ENCODE peak calls at places on chromosomes 2 and 18, in seven cellular contexts. W is adrenal gland; N is IMR-90; Y is neuronal stem cell; K is H9; C is CD8-positive, alpha-beta memory T cell; T is A549. L is an unnamed sample.

GRCh38 chr2:53787911-53788289 is 1.1 kb downstream of the ERLEC1 start:
- DNase-seq in W (no peak), N (no peak), Y (no peak), K (no peak), C (no peak), T (no peak), L (no peak)

GRCh38 chr2:76984359-76984758 is 537.8 kb downstream of the LRRTM4 start:
- DNase-seq in W (no peak), N (no peak), Y (no peak), K (no peak), C (no peak), T (no peak), L (no peak)

GRCh38 chr2:205352593-205352992 is 329.7 kb upstream of the NRP2 start:
- DNase-seq in W (no peak), N (peak; percentile 47), Y (no peak), K (no peak), C (no peak), T (no peak), L (no peak)

GRCh38 chr2:214774108-214774507 is 35.4 kb downstream of the BARD1 start:
- DNase-seq in W (no peak), N (peak; percentile 86), Y (no peak), K (no peak), C (no peak), T (no peak), L (no peak)

GRCh38 chr2:79622508-79622907 is 109.7 kb downstream of the CTNNA2 start:
- DNase-seq in W (no peak), N (peak; percentile 1), Y (no peak), K (no peak), C (no peak), T (peak; percentile 33), L (no peak)

GRCh38 chr2:85433511-85434089 is 15.1 kb downstream of the SH2D6 start:
- DNase-seq in W (peak; percentile 70), N (peak; percentile 96), Y (no peak), K (no peak), C (no peak), T (peak; percentile 55), L (peak; percentile 92)

GRCh38 chr2:238864207-238865014 is 16.5 kb downstream of the TWIST2 start:
- DNase-seq in W (peak; percentile 91), N (peak; percentile 99), Y (peak; percentile 69), K (peak; percentile 88), C (no peak), T (peak; percentile 96), L (peak; percentile 89)

GRCh38 chr2:230891108-230891507 is 26.4 kb downstream of the ITM2C start:
- DNase-seq in W (peak; percentile 65), N (no peak), Y (no peak), K (no peak), C (no peak), T (no peak), L (no peak)

GRCh38 chr2:178075006-178075326 is 2.4 kb upstream of the PDE11A start:
- DNase-seq in W (no peak), N (no peak), Y (no peak), K (no peak), C (no peak), T (no peak), L (no peak)

GRCh38 chr18:22489694-22490093 is 72.0 kb upstream of the CTAGE1 start:
- DNase-seq in W (no peak), N (peak; percentile 46), Y (no peak), K (no peak), C (no peak), T (peak; percentile 48), L (no peak)

GRCh38 chr2:240702640-240703011 is 11.0 kb downstream of the AQP12A start:
- DNase-seq in W (no peak), N (no peak), Y (no peak), K (no peak), C (no peak), T (no peak), L (peak; percentile 19)

GRCh38 chr18:51028201-51028805 is 1.7 kb upstream of the SMAD4 start:
- DNase-seq in W (no peak), N (peak; percentile 50), Y (no peak), K (no peak), C (no peak), T (peak; percentile 24), L (no peak)

GRCh38 chr2:79437416-79438281 is 75.2 kb upstream of the CTNNA2 start:
- DNase-seq in W (no peak), N (no peak), Y (peak; percentile 49), K (no peak), C (no peak), T (no peak), L (no peak)

GRCh38 chr2:68320118-68320641 is 431 bp upstream of the CNRIP1 start:
- DNase-seq in W (peak; percentile 11), N (no peak), Y (peak; percentile 17), K (peak; percentile 66), C (no peak), T (no peak), L (peak; percentile 13)

GRCh38 chr2:190698895-190699294 is 50.0 kb downstream of the NAB1 start:
- DNase-seq in W (no peak), N (peak; percentile 11), Y (peak; percentile 45), K (peak; percentile 57), C (no peak), T (peak; percentile 18), L (no peak)

GRCh38 chr18:26540041-26540628 is 8.2 kb downstream of the KCTD1 start:
- DNase-seq in W (no peak), N (no peak), Y (no peak), K (no peak), C (no peak), T (peak; percentile 30), L (no peak)

GRCh38 chr2:239895669-239896068 is 129.5 kb downstream of the NDUFA10 start:
- DNase-seq in W (no peak), N (no peak), Y (no peak), K (no peak), C (no peak), T (no peak), L (no peak)

GRCh38 chr18:38695559-38696270 is 1130.1 kb upstream of the CELF4 start:
- DNase-seq in W (no peak), N (no peak), Y (no peak), K (no peak), C (no peak), T (no peak), L (no peak)

GRCh38 chr2:24404582-24404981 is 44.2 kb upstream of the ITSN2 start:
- DNase-seq in W (peak; percentile 81), N (peak; percentile 51), Y (no peak), K (no peak), C (no peak), T (no peak), L (peak; percentile 51)

GRCh38 chr18:8754995-8755955 is 49.9 kb downstream of the MTCL1 start:
- DNase-seq in W (no peak), N (peak; percentile 89), Y (no peak), K (no peak), C (peak; percentile 41), T (no peak), L (no peak)

GRCh38 chr2:71348302-71348701 is 16.7 kb downstream of the ZNF638 start:
- DNase-seq in W (no peak), N (peak; percentile 65), Y (no peak), K (no peak), C (no peak), T (peak; percentile 19), L (no peak)

GRCh38 chr2:98556634-98557033 is 51.7 kb downstream of the COA5 start:
- DNase-seq in W (no peak), N (no peak), Y (no peak), K (no peak), C (no peak), T (no peak), L (no peak)

GRCh38 chr2:127176371-127177311 is 43.5 kb downstream of the CYP27C1 start:
- DNase-seq in W (peak; percentile 54), N (peak; percentile 32), Y (no peak), K (no peak), C (no peak), T (no peak), L (peak; percentile 70)

GRCh38 chr2:98730053-98730850 is 680 bp downstream of the MGAT4A start:
- DNase-seq in W (peak; percentile 59), N (no peak), Y (peak; percentile 29), K (peak; percentile 42), C (peak; percentile 29), T (peak; percentile 10), L (peak; percentile 46)

GRCh38 chr2:149235837-149236236 is 94.5 kb upstream of the LYPD6 start:
- DNase-seq in W (no peak), N (no peak), Y (no peak), K (no peak), C (no peak), T (no peak), L (no peak)

GRCh38 chr18:12442946-12443345 is 35.2 kb downstream of the PRELID3A start:
- DNase-seq in W (no peak), N (peak; percentile 75), Y (no peak), K (no peak), C (no peak), T (no peak), L (no peak)

GRCh38 chr2:20421336-20421987 is 25.4 kb upstream of the RHOB start:
- DNase-seq in W (no peak), N (no peak), Y (no peak), K (no peak), C (no peak), T (no peak), L (no peak)

GRCh38 chr2:20416723-20417122 is 30.2 kb upstream of the RHOB start:
- DNase-seq in W (no peak), N (no peak), Y (no peak), K (no peak), C (no peak), T (no peak), L (no peak)

GRCh38 chr2:20419752-20420151 is 27.1 kb upstream of the RHOB start:
- DNase-seq in W (no peak), N (no peak), Y (no peak), K (no peak), C (no peak), T (no peak), L (no peak)

GRCh38 chr2:20419007-20419576 is 27.8 kb upstream of the RHOB start:
- DNase-seq in W (no peak), N (peak; percentile 65), Y (no peak), K (no peak), C (no peak), T (no peak), L (no peak)

GRCh38 chr2:20418519-20418918 is 28.4 kb upstream of the RHOB start:
- DNase-seq in W (no peak), N (no peak), Y (no peak), K (no peak), C (no peak), T (no peak), L (no peak)
- H3K4me1 ChIP-seq in W (peaks cover 19% of the 10 kb centered on the region), N (peaks cover 23% of the 10 kb centered on the region), Y (peaks cover 4% of the 10 kb centered on the region), K (no peaks in the 10 kb centered on the region), C (no peaks in the 10 kb centered on the region), T (peaks cover 7% of the 10 kb centered on the region), L (peaks cover 24% of the 10 kb centered on the region)

GRCh38 chr2:46319711-46320110 is 22.5 kb downstream of the EPAS1 start:
- DNase-seq in W (no peak), N (no peak), Y (no peak), K (no peak), C (no peak), T (no peak), L (no peak)
- H3K4me1 ChIP-seq in W (peaks cover 10% of the 10 kb centered on the region), N (peaks cover 20% of the 10 kb centered on the region), Y (no peaks in the 10 kb centered on the region), K (no peaks in the 10 kb centered on the region), C (no peaks in the 10 kb centered on the region), T (peaks cover 95% of the 10 kb centered on the region), L (peaks cover 47% of the 10 kb centered on the region)

GRCh38 chr2:9781252-9781651 is 62.0 kb upstream of the TAF1B start:
- DNase-seq in W (no peak), N (no peak), Y (no peak), K (no peak), C (no peak), T (no peak), L (no peak)
- H3K4me1 ChIP-seq in W (no peaks in the 10 kb centered on the region), N (no peaks in the 10 kb centered on the region), Y (peaks cover 5% of the 10 kb centered on the region), K (no peaks in the 10 kb centered on the region), C (peaks cover 45% of the 10 kb centered on the region), T (peaks cover 4% of the 10 kb centered on the region), L (no peaks in the 10 kb centered on the region)

GRCh38 chr2:38601463-38602135 is 1.1 kb downstream of the HNRNPLL start:
- DNase-seq in W (no peak), N (peak; percentile 39), Y (peak; percentile 37), K (no peak), C (no peak), T (no peak), L (no peak)
- H3K4me1 ChIP-seq in W (peaks cover 21% of the 10 kb centered on the region), N (peaks cover 10% of the 10 kb centered on the region), Y (peaks cover 13% of the 10 kb centered on the region), K (peaks cover 6% of the 10 kb centered on the region), C (peaks cover 22% of the 10 kb centered on the region), T (peaks cover 46% of the 10 kb centered on the region), L (peaks cover 49% of the 10 kb centered on the region)